ENCODE peak calls at places on chromosomes 5 and 9, in five cellular contexts. P is psoas muscle; Y is cardiac fibroblast; B is fibroblast of lung; V is CD8-positive, alpha-beta T cell. M is an unnamed sample.

GRCh38 chr9:115680226-115680625 is 473.4 kb upstream of the PAPPA start:
- DNase-seq in P (no peak), Y (peak), B (no peak), V (no peak), M (no peak)

GRCh38 chr5:32342656-32343055 is 29.9 kb upstream of the MTMR12 start:
- DNase-seq in P (no peak), Y (no peak), B (no peak), V (no peak), M (no peak)

GRCh38 chr9:13491493-13492424 is 212.3 kb upstream of the MPDZ start:
- DNase-seq in P (no peak), Y (no peak), B (no peak), V (no peak), M (no peak)

GRCh38 chr5:43041669-43042175 is 1.6 kb upstream of the ANXA2R start:
- DNase-seq in P (peak), Y (peak), B (peak), V (no peak), M (peak)

GRCh38 chr9:123749580-123750202 is 180.2 kb downstream of the DENND1A start:
- DNase-seq in P (no peak), Y (no peak), B (no peak), V (peak), M (peak)

GRCh38 chr5:65961644-65962043 is 35.3 kb downstream of the ERBIN start:
- DNase-seq in P (no peak), Y (peak), B (peak), V (no peak), M (peak)

GRCh38 chr5:102760815-102761214 is 5.7 kb downstream of the PAM start:
- DNase-seq in P (no peak), Y (peak), B (peak), V (no peak), M (no peak)

GRCh38 chr5:160959804-160960203 is 107.8 kb upstream of the ATP10B start:
- DNase-seq in P (peak), Y (peak), B (no peak), V (no peak), M (peak)

GRCh38 chr5:57166250-57166649 is 7.6 kb upstream of the GPBP1 start:
- DNase-seq in P (no peak), Y (no peak), B (no peak), V (no peak), M (peak)

GRCh38 chr9:33375841-33376321 is 26.5 kb downstream of the AQP7 start:
- DNase-seq in P (no peak), Y (no peak), B (no peak), V (no peak), M (no peak)

GRCh38 chr5:163259495-163259894 is 177.9 kb upstream of the CCNG1 start:
- DNase-seq in P (no peak), Y (no peak), B (no peak), V (no peak), M (no peak)

GRCh38 chr5:96203761-96204160 is 229.3 kb downstream of the PCSK1 start:
- DNase-seq in P (no peak), Y (peak), B (no peak), V (no peak), M (no peak)

GRCh38 chr9:137078701-137079400 is 1.5 kb downstream of the UAP1L1 start:
- DNase-seq in P (no peak), Y (no peak), B (no peak), V (no peak), M (no peak)

GRCh38 chr9:137075275-137075775 is 2.0 kb upstream of the UAP1L1 start:
- DNase-seq in P (no peak), Y (no peak), B (no peak), V (no peak), M (no peak)

GRCh38 chr9:137077758-137078693 is 709 bp downstream of the UAP1L1 start:
- DNase-seq in P (no peak), Y (no peak), B (no peak), V (peak), M (peak)

GRCh38 chr9:137076636-137077009 is 694 bp upstream of the UAP1L1 start:
- DNase-seq in P (no peak), Y (no peak), B (no peak), V (no peak), M (no peak)

DNA sequence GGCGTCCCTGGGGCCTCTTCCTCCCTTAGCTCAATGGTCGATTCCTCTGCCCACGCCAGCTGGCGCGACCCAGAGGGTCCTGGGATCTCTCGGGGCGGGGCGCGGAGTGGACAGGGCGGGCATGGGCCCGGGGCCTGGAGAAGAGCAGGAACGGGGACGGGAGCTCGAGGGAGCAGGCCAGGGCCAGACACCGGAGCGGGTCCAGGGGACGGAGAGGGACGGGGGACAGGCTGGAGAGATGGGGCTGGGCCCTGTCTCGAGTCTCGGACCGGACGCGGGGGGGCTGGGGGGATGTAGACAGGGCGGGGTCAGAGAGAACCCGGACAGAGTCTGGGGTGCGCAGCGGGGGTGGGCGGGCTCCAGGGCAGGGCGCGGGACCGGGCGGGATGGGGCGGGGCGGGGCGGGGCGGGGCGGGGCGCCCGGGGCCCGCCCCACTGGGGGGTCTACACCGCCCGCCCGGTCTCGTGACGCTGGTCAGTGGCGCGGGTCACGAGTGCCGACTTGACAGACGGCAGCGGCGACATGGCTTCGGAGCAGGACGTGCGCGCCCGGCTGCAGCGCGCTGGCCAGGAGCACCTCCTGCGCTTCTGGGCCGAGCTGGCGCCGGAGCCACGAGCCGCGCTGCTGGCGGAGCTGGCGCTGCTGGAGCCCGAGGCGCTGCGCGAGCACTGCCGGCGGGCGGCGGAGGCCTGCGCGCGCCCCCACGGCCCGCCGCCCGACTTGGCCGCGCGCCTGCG is at the start of gene UAP1L1:
- DNase-seq in P (peak), Y (peak), B (peak), V (peak), M (peak)
- TF ChIP-seq CTCF in P (no peak), Y (no peak), B (no peak), V (no peak), M (no peak)

DNA sequence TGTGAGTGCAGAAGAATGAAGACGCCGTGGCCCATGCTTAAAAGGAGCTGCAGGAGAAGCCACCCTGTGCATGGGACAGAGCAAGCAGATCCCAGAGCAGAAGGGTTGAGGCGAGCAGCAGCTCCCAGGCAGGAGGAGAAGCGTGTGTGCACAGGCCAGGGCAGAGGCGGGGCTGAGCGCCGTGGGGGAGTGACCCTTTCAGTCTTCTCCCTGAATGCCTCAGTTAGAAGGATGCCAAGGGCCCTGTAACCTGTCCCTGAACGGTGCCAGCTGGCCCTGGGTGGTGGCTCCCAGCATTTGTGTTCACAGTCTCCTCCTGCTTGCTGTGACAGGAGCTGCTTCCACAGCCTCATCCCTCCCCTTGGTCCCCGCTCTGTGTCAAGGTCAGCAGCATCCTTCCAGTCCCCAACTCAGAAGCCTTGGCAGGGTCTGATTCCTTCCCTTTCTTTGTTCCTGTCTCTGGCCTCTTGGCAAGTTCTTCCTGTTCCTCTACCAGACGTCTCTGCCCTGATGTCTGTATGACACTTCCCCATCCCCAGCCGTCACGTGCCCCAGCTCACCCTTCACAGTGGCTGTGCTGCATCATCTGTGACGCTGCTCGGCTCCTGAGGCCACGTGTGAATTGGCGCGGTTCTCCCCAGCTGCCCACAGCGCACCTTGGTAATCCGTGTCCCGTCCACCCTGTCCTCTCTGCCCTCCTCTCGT is 5.2 kb downstream of the EXOC3 start:
- DNase-seq in P (peak), Y (no peak), B (no peak), V (no peak), M (no peak)
- H3K4me3 ChIP-seq in P (no peak), Y (no peak), B (no peak), V (no peak), M (no peak)

GRCh38 chr9:4328723-4329122 is 28.9 kb upstream of the GLIS3 start:
- DNase-seq in P (no peak), Y (no peak), B (no peak), V (no peak), M (no peak)

GRCh38 chr9:4324513-4324912 is 24.6 kb upstream of the GLIS3 start:
- DNase-seq in P (no peak), Y (peak), B (peak), V (no peak), M (no peak)

GRCh38 chr9:4325113-4325512 is 25.2 kb upstream of the GLIS3 start:
- DNase-seq in P (no peak), Y (no peak), B (no peak), V (no peak), M (no peak)

GRCh38 chr9:4333231-4333740 is 33.4 kb upstream of the GLIS3 start:
- DNase-seq in P (no peak), Y (peak), B (peak), V (no peak), M (no peak)

DNA sequence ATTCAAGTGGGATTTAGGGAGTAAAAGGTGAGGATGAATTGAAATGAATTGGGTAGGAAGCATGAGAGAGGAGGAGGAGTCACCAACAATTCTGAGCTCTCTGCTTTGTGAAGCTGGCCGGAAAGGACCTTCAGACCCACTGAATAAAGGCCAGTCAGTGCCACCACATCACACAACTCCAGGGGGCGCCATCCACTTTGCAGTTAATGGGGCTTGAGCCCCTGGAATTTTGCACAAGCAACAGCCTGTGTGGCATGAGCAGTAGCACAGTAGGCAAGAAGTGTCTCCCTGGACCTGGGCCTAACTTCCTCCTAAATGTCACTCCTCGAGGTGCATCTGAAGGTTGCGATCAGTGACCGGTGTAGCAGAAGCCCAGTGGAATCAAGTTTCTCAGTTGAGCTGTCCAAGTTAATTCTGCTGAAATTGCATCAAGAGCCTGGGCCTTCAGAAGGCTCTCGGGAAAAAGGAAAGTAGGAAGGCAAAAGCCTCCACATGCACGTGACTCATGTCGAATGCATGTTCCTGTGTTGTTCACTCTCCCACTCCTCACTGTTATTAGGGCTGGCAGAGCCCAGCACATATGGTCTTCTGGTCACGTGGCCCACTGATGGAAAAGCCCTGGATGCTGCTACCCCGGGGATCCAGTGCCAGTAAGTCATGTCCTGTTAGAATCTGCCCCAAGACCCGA is 27.8 kb upstream of the GLIS3 start:
- DNase-seq in P (no peak), Y (peak), B (peak), V (no peak), M (no peak)
- TF ChIP-seq CTCF in P (no peak), Y (peak), B (no peak), V (no peak), M (no peak)

GRCh38 chr5:139388198-139388821 is 1.4 kb downstream of the MZB1 start:
- DNase-seq in P (no peak), Y (peak), B (peak), V (no peak), M (peak)
- H3K4me3 ChIP-seq in P (no peak), Y (no peak), B (no peak), V (no peak), M (peak)

M was measured in GM12865.